ENCODE peak calls at places on chromosomes 5 and 9, in five cellular contexts. One of them, this sample, is unnamed.

GRCh38 chr5:82793808-82794419 is 283.3 kb downstream of the TMEM167A start:
- DNase-seq in right lobe of liver: no peak
- DNase-seq in sigmoid colon: no peak
- DNase-seq in heart right ventricle: peak; percentile 6
- DNase-seq in endodermal cell: peak; percentile 83
- DNase-seq in this sample: no peak

GRCh38 chr5:102288630-102289029 is 7.5 kb downstream of the SLCO4C1 start:
- DNase-seq in right lobe of liver: no peak
- DNase-seq in heart right ventricle: no peak
- DNase-seq in sigmoid colon: no peak
- DNase-seq in endodermal cell: no peak
- DNase-seq in this sample: no peak

GRCh38 chr5:98781520-98781919 is 8.1 kb downstream of the RGMB start:
- DNase-seq in endodermal cell: no peak
- DNase-seq in heart right ventricle: no peak
- DNase-seq in sigmoid colon: no peak
- DNase-seq in right lobe of liver: no peak
- DNase-seq in this sample: no peak

GRCh38 chr5:66713998-66714397 is 117.8 kb downstream of the MAST4 start:
- DNase-seq in right lobe of liver: no peak
- DNase-seq in endodermal cell: peak; percentile 66
- DNase-seq in heart right ventricle: no peak
- DNase-seq in sigmoid colon: no peak
- DNase-seq in this sample: no peak

GRCh38 chr5:20610650-20611049 is 622.6 kb upstream of the CDH18 start:
- DNase-seq in sigmoid colon: no peak
- DNase-seq in right lobe of liver: no peak
- DNase-seq in endodermal cell: no peak
- DNase-seq in heart right ventricle: no peak
- DNase-seq in this sample: no peak

GRCh38 chr5:45521067-45521466 is 175.1 kb downstream of the HCN1 start:
- DNase-seq in heart right ventricle: peak; percentile 34
- DNase-seq in right lobe of liver: peak; percentile 42
- DNase-seq in endodermal cell: peak; percentile 88
- DNase-seq in sigmoid colon: no peak
- DNase-seq in this sample: no peak

GRCh38 chr5:120615967-120616645 is 152.0 kb downstream of the PRR16 start:
- DNase-seq in sigmoid colon: no peak
- DNase-seq in right lobe of liver: no peak
- DNase-seq in endodermal cell: peak; percentile 64
- DNase-seq in heart right ventricle: no peak
- DNase-seq in this sample: no peak

GRCh38 chr9:133063500-133064231 is 1.9 kb downstream of the CEL start:
- DNase-seq in heart right ventricle: no peak
- DNase-seq in right lobe of liver: no peak
- DNase-seq in endodermal cell: no peak
- DNase-seq in sigmoid colon: no peak
- DNase-seq in this sample: no peak

GRCh38 chr5:115209279-115209678 is 39.6 kb upstream of the TRIM36 start:
- DNase-seq in endodermal cell: no peak
- DNase-seq in right lobe of liver: no peak
- DNase-seq in sigmoid colon: no peak
- DNase-seq in heart right ventricle: peak; percentile 9
- DNase-seq in this sample: no peak

GRCh38 chr9:125977223-125977622 is 230.1 kb downstream of the PBX3 start:
- DNase-seq in sigmoid colon: no peak
- DNase-seq in heart right ventricle: no peak
- DNase-seq in endodermal cell: no peak
- DNase-seq in right lobe of liver: no peak
- DNase-seq in this sample: no peak

DNA sequence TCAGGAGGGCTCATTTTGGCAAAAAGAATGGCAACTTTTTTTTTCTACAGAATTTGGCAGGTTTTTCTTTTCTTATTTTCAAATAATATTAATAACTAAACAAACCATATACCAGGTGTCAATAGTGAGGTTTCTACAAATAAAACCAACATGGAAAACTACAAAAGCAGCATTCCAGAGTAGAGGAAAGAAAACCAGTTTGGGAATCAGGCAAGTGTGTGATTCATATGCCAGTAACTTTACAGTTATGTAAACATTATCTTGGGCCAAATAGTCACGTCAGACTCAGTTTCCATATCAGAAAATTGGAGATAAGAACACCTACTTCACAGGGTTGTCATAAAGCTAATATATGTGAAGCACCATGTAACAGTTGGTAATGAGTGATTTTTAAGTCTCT is 51.7 kb downstream of the FBXW11 start:
- DNase-seq in heart right ventricle: no peak
- DNase-seq in endodermal cell: no peak
- DNase-seq in sigmoid colon: no peak
- DNase-seq in right lobe of liver: no peak
- DNase-seq in this sample: no peak
- H3K27ac ChIP-seq in heart right ventricle: no peak overlapping the region
- H3K27ac ChIP-seq in endodermal cell: no peak overlapping the region
- H3K27ac ChIP-seq in sigmoid colon: peak overlapping the region; percentile 26
- H3K27ac ChIP-seq in right lobe of liver: no peak overlapping the region
- H3K27ac ChIP-seq in this sample: no peak overlapping the region

DNA sequence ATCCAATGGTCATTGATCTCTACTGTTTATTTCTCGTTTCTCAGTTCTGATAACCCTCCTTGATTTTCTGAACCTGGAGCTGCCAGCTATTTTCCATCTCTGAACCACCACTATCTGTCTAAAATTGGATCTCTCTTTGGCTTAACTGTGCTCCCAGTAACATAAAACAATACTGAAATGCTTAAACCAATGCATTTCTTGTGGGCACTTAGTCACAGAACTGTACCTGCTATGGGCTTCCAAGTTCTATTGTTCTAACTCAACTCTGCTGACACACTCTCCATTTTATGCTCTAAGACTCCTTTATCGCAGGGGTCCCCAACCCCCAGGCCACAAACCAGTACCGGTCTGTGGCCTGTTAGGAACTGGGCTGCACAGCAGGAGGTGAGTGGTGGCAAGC is 120.6 kb downstream of the LHFPL2 start:
- DNase-seq in right lobe of liver: no peak
- DNase-seq in endodermal cell: no peak
- DNase-seq in heart right ventricle: no peak
- DNase-seq in sigmoid colon: no peak
- DNase-seq in this sample: no peak
- H3K4me3 ChIP-seq in right lobe of liver: no peak overlapping the region
- H3K4me3 ChIP-seq in endodermal cell: no peak overlapping the region
- H3K4me3 ChIP-seq in heart right ventricle: no peak overlapping the region
- H3K4me3 ChIP-seq in sigmoid colon: no peak overlapping the region
- H3K4me3 ChIP-seq in this sample: no peak overlapping the region

GRCh38 chr5:39800202-39800601 is 375.4 kb upstream of the DAB2 start:
- DNase-seq in endodermal cell: no peak
- DNase-seq in heart right ventricle: no peak
- DNase-seq in right lobe of liver: no peak
- DNase-seq in sigmoid colon: no peak
- DNase-seq in this sample: no peak

DNA sequence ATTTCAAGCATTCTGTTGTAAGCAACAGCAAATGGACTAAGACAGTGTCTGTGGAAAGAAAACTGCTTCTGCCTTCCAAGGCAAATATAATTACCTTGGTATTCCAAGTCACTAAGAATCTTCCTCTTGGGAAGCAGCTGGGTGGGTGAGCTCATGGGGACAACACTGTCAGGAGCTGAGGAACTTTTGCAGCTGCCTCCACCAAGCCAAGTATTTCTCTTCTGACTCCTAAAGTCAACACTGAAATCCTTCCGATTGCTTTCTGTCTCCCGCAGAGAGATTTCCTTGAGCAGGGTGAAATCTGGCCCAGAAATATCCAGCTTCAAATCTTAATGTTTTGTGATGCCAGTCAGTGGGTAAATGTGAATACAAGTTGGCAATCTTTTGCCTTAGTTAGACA is 369.7 kb upstream of the DAB2 start:
- DNase-seq in sigmoid colon: no peak
- DNase-seq in right lobe of liver: no peak
- DNase-seq in heart right ventricle: peak; percentile 16
- DNase-seq in endodermal cell: no peak
- DNase-seq in this sample: no peak
- H3K27ac ChIP-seq in sigmoid colon: no peak overlapping the region
- H3K27ac ChIP-seq in right lobe of liver: no peak overlapping the region
- H3K27ac ChIP-seq in heart right ventricle: no peak overlapping the region
- H3K27ac ChIP-seq in endodermal cell: no peak overlapping the region
- H3K27ac ChIP-seq in this sample: no peak overlapping the region

GRCh38 chr9:34591091-34591910 is 1.8 kb upstream of the CNTFR start:
- DNase-seq in heart right ventricle: peak; percentile 85
- DNase-seq in right lobe of liver: peak; percentile 89
- DNase-seq in sigmoid colon: peak; percentile 93
- DNase-seq in endodermal cell: peak; percentile 97
- DNase-seq in this sample: peak; percentile 96
- H3K4me3 ChIP-seq in heart right ventricle: peak overlapping the region; percentile 53
- H3K4me3 ChIP-seq in right lobe of liver: peak overlapping the region; percentile 8
- H3K4me3 ChIP-seq in sigmoid colon: no peak overlapping the region
- H3K4me3 ChIP-seq in endodermal cell: peak overlapping the region; percentile 64
- H3K4me3 ChIP-seq in this sample: peak overlapping the region; percentile 18

GRCh38 chr5:159189310-159189709 is 20.0 kb downstream of the RNF145 start:
- DNase-seq in heart right ventricle: no peak
- DNase-seq in endodermal cell: no peak
- DNase-seq in sigmoid colon: no peak
- DNase-seq in right lobe of liver: no peak
- DNase-seq in this sample: no peak
- H3K27ac ChIP-seq in heart right ventricle: no peak overlapping the region
- H3K27ac ChIP-seq in endodermal cell: no peak overlapping the region
- H3K27ac ChIP-seq in sigmoid colon: no peak overlapping the region
- H3K27ac ChIP-seq in right lobe of liver: no peak overlapping the region
- H3K27ac ChIP-seq in this sample: no peak overlapping the region

GRCh38 chr9:122172131-122172530 is 12.4 kb downstream of the MORN5 start:
- DNase-seq in heart right ventricle: no peak
- DNase-seq in right lobe of liver: no peak
- DNase-seq in endodermal cell: no peak
- DNase-seq in sigmoid colon: no peak
- DNase-seq in this sample: no peak
- H3K4me3 ChIP-seq in heart right ventricle: no peak overlapping the region
- H3K4me3 ChIP-seq in right lobe of liver: no peak overlapping the region
- H3K4me3 ChIP-seq in endodermal cell: no peak overlapping the region
- H3K4me3 ChIP-seq in sigmoid colon: no peak overlapping the region
- H3K4me3 ChIP-seq in this sample: no peak overlapping the region

GRCh38 chr5:556909-557441 is 32.7 kb upstream of the SLC9A3 start:
- DNase-seq in right lobe of liver: peak; percentile 20
- DNase-seq in sigmoid colon: peak; percentile 34
- DNase-seq in endodermal cell: peak; percentile 35
- DNase-seq in heart right ventricle: no peak
- DNase-seq in this sample: no peak
- H3K27ac ChIP-seq in right lobe of liver: no peak overlapping the region
- H3K27ac ChIP-seq in sigmoid colon: no peak overlapping the region
- H3K27ac ChIP-seq in endodermal cell: no peak overlapping the region
- H3K27ac ChIP-seq in heart right ventricle: no peak overlapping the region
- H3K27ac ChIP-seq in this sample: no peak overlapping the region